ENCODE peak calls at places on chromosome 5, in six cellular contexts. H, A, E, P, S and X are unnamed samples.

GRCh38 chr5:23303433-23303832 is 204.0 kb upstream of the PRDM9 start:
- DNase-seq in H (no peak), P (no peak), A (no peak), E (no peak), S (no peak), X (no peak)

GRCh38 chr5:79133121-79133656 is 21.6 kb downstream of the BHMT start:
- DNase-seq in H (no peak), P (peak; percentile 28), S (no peak), A (no peak), E (peak; percentile 62), X (peak; percentile 23)

GRCh38 chr5:91214571-91214970 is 168.5 kb downstream of the ARRDC3 start:
- DNase-seq in A (no peak), H (no peak), P (no peak), E (no peak), S (no peak), X (no peak)

GRCh38 chr5:140295414-140295813 is 7.5 kb downstream of the PFDN1 start:
- DNase-seq in P (no peak), A (peak; percentile 45), H (no peak), S (peak; percentile 59), E (peak; percentile 77), X (no peak)

GRCh38 chr5:66864240-66864884 is 268.2 kb downstream of the MAST4 start:
- DNase-seq in H (no peak), E (no peak), S (no peak), P (no peak), A (no peak), X (no peak)

GRCh38 chr5:144189800-144190429 is 19.2 kb downstream of the KCTD16 start:
- DNase-seq in A (no peak), P (no peak), E (no peak), H (no peak), S (peak; percentile 19), X (no peak)

GRCh38 chr5:68242743-68243142 is 27.2 kb downstream of the PIK3R1 start:
- DNase-seq in H (no peak), A (no peak), S (no peak), P (no peak), E (no peak), X (no peak)

GRCh38 chr5:88190106-88190834 is 78.4 kb downstream of the TMEM161B start:
- DNase-seq in A (no peak), S (no peak), H (no peak), E (no peak), P (no peak), X (peak; percentile 91)

GRCh38 chr5:151155777-151156731 is 1.5 kb downstream of the ANXA6 start:
- DNase-seq in A (peak; percentile 48), P (no peak), S (peak; percentile 82), H (no peak), E (peak; percentile 80), X (no peak)

GRCh38 chr5:95725071-95725820 is 5.9 kb upstream of the RHOBTB3 start:
- DNase-seq in H (no peak), E (no peak), A (no peak), P (no peak), S (no peak), X (no peak)

DNA sequence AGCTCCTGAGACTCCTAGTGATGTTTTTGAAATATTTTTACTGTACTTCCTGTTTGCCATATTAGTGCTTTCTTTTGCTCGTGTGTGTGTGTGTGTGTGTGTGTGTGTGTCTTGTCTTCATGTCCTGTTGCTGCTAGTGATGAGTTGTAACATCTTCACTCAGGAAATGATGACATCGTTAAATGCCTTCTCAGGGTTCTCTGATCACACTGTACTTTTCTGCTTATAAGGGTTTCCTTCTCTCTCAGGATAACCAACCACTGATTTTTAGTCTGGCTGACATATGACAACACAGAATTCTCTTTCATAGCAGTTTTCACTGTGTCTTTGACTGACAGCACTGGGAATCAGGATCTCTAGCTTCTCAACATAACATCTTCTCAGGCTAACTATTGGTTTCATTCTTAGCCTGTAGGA is 16.1 kb downstream of the SV2C start:
- DNase-seq in H (no peak), E (no peak), A (no peak), S (no peak), P (no peak), X (no peak)
- H3K4me3 ChIP-seq in H (no peak overlapping the region), E (no peak overlapping the region), A (no peak overlapping the region), S (no peak overlapping the region), P (no peak overlapping the region), X (no peak overlapping the region)

DNA sequence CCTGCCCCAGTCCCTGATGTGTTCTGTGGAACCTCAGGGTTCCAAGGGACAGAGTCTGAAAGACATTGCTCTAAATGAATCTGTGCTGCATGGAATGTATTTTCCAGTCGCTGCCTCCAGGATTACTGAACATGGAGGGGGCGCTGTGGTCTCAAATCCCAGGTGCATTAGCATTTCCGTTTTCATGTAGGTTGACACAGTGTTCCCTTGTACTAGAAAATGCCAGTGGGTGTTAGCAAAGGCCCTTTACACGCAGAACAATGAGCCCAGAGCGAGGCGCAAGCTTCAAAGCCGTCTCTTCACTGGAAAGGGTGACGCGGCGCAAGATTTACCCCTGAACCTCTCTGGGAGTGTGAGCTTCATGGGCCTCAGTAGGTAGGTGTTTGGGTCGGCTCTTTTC is 308.3 kb downstream of the SLIT3 start:
- DNase-seq in P (no peak), E (peak; percentile 62), S (no peak), H (no peak), A (no peak), X (no peak)
- TF ChIP-seq CTCF in P (peak; percentile 69), E (peak; percentile 21), S (no peak), H (no peak), A (no peak), X (peak; percentile 30)

DNA sequence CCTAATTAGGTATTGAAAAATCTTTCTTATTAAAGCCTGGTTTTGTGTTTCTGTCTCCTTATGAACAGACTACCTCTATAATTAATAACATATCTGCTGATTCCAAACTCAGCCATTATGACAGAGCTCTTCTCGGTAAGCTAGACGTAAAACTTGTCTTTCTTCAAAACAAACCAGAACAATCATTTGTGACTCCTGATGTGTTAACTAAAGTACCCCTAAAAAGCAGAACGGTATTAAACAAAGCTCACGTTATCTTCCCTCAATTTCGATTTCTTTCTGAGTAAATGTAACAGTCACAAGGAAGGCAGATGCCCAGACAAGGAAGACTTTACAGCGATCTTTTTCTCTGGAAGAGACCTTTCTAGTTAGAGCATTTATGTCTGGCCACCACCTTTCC is 1.8 kb downstream of the SEMA5A start:
- DNase-seq in H (no peak), S (no peak), P (no peak), A (no peak), E (no peak), X (no peak)
- H3K4me3 ChIP-seq in H (peak overlapping the region; percentile 77), S (peak overlapping the region; percentile 86), P (peak overlapping the region; percentile 36), A (peak overlapping the region; percentile 60), E (peak overlapping the region; percentile 96), X (no peak overlapping the region)

GRCh38 chr5:149238540-149238939 is 33.1 kb upstream of the AFAP1L1 start:
- DNase-seq in P (no peak), H (no peak), S (no peak), A (no peak), E (no peak), X (no peak)
- TF ChIP-seq CTCF in P (no peak), H (no peak), S (no peak), A (no peak), E (peak; percentile 26), X (peak; percentile 40)

GRCh38 chr5:134091626-134092121 is 22.8 kb upstream of the TCF7 start:
- DNase-seq in P (no peak), H (no peak), E (no peak), A (no peak), S (no peak), X (no peak)
- H3K4me3 ChIP-seq in P (no peak overlapping the region), H (no peak overlapping the region), E (no peak overlapping the region), A (no peak overlapping the region), S (no peak overlapping the region), X (no peak overlapping the region)

GRCh38 chr5:142324377-142324870 is 397 bp downstream of the SPRY4 start:
- DNase-seq in S (peak; percentile 49), H (peak; percentile 47), E (no peak), A (peak; percentile 30), P (no peak), X (no peak)
- TF ChIP-seq CTCF in S (no peak), H (peak; percentile 12), E (peak; percentile 38), A (no peak), P (peak; percentile 41), X (peak; percentile 31)